ENCODE peak calls at places on chromosomes 4 and X, in six cellular contexts. One of them, this sample, is unnamed.

GRCh38 chr4:132383571-132384199 is 765.4 kb upstream of the PCDH10 start:
- DNase-seq in neural crest cell: no peak
- DNase-seq in stimulated activated CD4-positive, alpha-beta T cell treated with anti-CD3 and anti-CD28 coated beads, Interleukin-4, amount 100 ng/mL, for 4 hours: no peak
- DNase-seq in tibial nerve: no peak
- DNase-seq in AG09309: no peak
- DNase-seq in NCI-H1694 treated with DMSO at 0.1 percent for 48 hours: no peak
- DNase-seq in this sample: no peak

GRCh38 chrX:107712231-107713204 is 63.1 kb downstream of the TSC22D3 start:
- DNase-seq in NCI-H1694 treated with DMSO at 0.1 percent for 48 hours: no peak
- DNase-seq in stimulated activated CD4-positive, alpha-beta T cell treated with anti-CD3 and anti-CD28 coated beads, Interleukin-4, amount 100 ng/mL, for 4 hours: no peak
- DNase-seq in tibial nerve: peak
- DNase-seq in neural crest cell: no peak
- DNase-seq in AG09309: no peak
- DNase-seq in this sample: peak

GRCh38 chr4:151015458-151016344 is 617 bp upstream of the LRBA start:
- DNase-seq in stimulated activated CD4-positive, alpha-beta T cell treated with anti-CD3 and anti-CD28 coated beads, Interleukin-4, amount 100 ng/mL, for 4 hours: peak
- DNase-seq in AG09309: no peak
- DNase-seq in tibial nerve: peak
- DNase-seq in neural crest cell: peak
- DNase-seq in NCI-H1694 treated with DMSO at 0.1 percent for 48 hours: peak
- DNase-seq in this sample: peak

GRCh38 chr4:17544831-17545234 is 29.9 kb downstream of the CLRN2 start:
- DNase-seq in AG09309: no peak
- DNase-seq in NCI-H1694 treated with DMSO at 0.1 percent for 48 hours: no peak
- DNase-seq in tibial nerve: no peak
- DNase-seq in stimulated activated CD4-positive, alpha-beta T cell treated with anti-CD3 and anti-CD28 coated beads, Interleukin-4, amount 100 ng/mL, for 4 hours: no peak
- DNase-seq in neural crest cell: no peak
- DNase-seq in this sample: no peak

GRCh38 chrX:135520022-135520552 is 373 bp upstream of the INTS6L start:
- DNase-seq in AG09309: no peak
- DNase-seq in NCI-H1694 treated with DMSO at 0.1 percent for 48 hours: no peak
- DNase-seq in neural crest cell: no peak
- DNase-seq in stimulated activated CD4-positive, alpha-beta T cell treated with anti-CD3 and anti-CD28 coated beads, Interleukin-4, amount 100 ng/mL, for 4 hours: no peak
- DNase-seq in tibial nerve: no peak
- DNase-seq in this sample: peak

GRCh38 chrX:13685126-13685763 is 3.7 kb upstream of the RAB9A start:
- DNase-seq in tibial nerve: no peak
- DNase-seq in NCI-H1694 treated with DMSO at 0.1 percent for 48 hours: no peak
- DNase-seq in stimulated activated CD4-positive, alpha-beta T cell treated with anti-CD3 and anti-CD28 coated beads, Interleukin-4, amount 100 ng/mL, for 4 hours: no peak
- DNase-seq in neural crest cell: no peak
- DNase-seq in AG09309: no peak
- DNase-seq in this sample: peak

GRCh38 chr4:42562016-42562415 is 94.9 kb downstream of the ATP8A1 start:
- DNase-seq in stimulated activated CD4-positive, alpha-beta T cell treated with anti-CD3 and anti-CD28 coated beads, Interleukin-4, amount 100 ng/mL, for 4 hours: no peak
- DNase-seq in NCI-H1694 treated with DMSO at 0.1 percent for 48 hours: no peak
- DNase-seq in neural crest cell: no peak
- DNase-seq in tibial nerve: no peak
- DNase-seq in AG09309: no peak
- DNase-seq in this sample: no peak

GRCh38 chr4:138951764-138952163 is 63.8 kb upstream of the NOCT start:
- DNase-seq in AG09309: no peak
- DNase-seq in stimulated activated CD4-positive, alpha-beta T cell treated with anti-CD3 and anti-CD28 coated beads, Interleukin-4, amount 100 ng/mL, for 4 hours: no peak
- DNase-seq in NCI-H1694 treated with DMSO at 0.1 percent for 48 hours: no peak
- DNase-seq in neural crest cell: no peak
- DNase-seq in tibial nerve: no peak
- DNase-seq in this sample: peak

GRCh38 chrX:140713174-140713539 is 3.6 kb downstream of the LINC00632 start:
- DNase-seq in stimulated activated CD4-positive, alpha-beta T cell treated with anti-CD3 and anti-CD28 coated beads, Interleukin-4, amount 100 ng/mL, for 4 hours: no peak
- DNase-seq in neural crest cell: no peak
- DNase-seq in tibial nerve: no peak
- DNase-seq in NCI-H1694 treated with DMSO at 0.1 percent for 48 hours: no peak
- DNase-seq in AG09309: no peak
- DNase-seq in this sample: no peak

GRCh38 chr4:4640692-4641091 is 98.8 kb upstream of the STX18 start:
- DNase-seq in NCI-H1694 treated with DMSO at 0.1 percent for 48 hours: no peak
- DNase-seq in neural crest cell: peak
- DNase-seq in AG09309: no peak
- DNase-seq in tibial nerve: no peak
- DNase-seq in stimulated activated CD4-positive, alpha-beta T cell treated with anti-CD3 and anti-CD28 coated beads, Interleukin-4, amount 100 ng/mL, for 4 hours: no peak
- DNase-seq in this sample: no peak

GRCh38 chrX:153774576-153775292 is 6.1 kb upstream of the SRPK3 start:
- DNase-seq in neural crest cell: no peak
- DNase-seq in NCI-H1694 treated with DMSO at 0.1 percent for 48 hours: no peak
- DNase-seq in stimulated activated CD4-positive, alpha-beta T cell treated with anti-CD3 and anti-CD28 coated beads, Interleukin-4, amount 100 ng/mL, for 4 hours: no peak
- DNase-seq in tibial nerve: no peak
- DNase-seq in AG09309: no peak
- DNase-seq in this sample: no peak

GRCh38 chr4:155773196-155773800 is 14.5 kb downstream of the GUCY1B1 start:
- DNase-seq in stimulated activated CD4-positive, alpha-beta T cell treated with anti-CD3 and anti-CD28 coated beads, Interleukin-4, amount 100 ng/mL, for 4 hours: no peak
- DNase-seq in NCI-H1694 treated with DMSO at 0.1 percent for 48 hours: no peak
- DNase-seq in AG09309: no peak
- DNase-seq in tibial nerve: no peak
- DNase-seq in neural crest cell: no peak
- DNase-seq in this sample: no peak

GRCh38 chrX:103774070-103774642 is 2.5 kb upstream of the PLP1 start:
- DNase-seq in neural crest cell: no peak
- DNase-seq in NCI-H1694 treated with DMSO at 0.1 percent for 48 hours: peak
- DNase-seq in stimulated activated CD4-positive, alpha-beta T cell treated with anti-CD3 and anti-CD28 coated beads, Interleukin-4, amount 100 ng/mL, for 4 hours: no peak
- DNase-seq in tibial nerve: no peak
- DNase-seq in AG09309: peak
- DNase-seq in this sample: peak

GRCh38 chr4:7957113-7957656 is 17.5 kb upstream of the AFAP1 start:
- DNase-seq in tibial nerve: no peak
- DNase-seq in neural crest cell: no peak
- DNase-seq in stimulated activated CD4-positive, alpha-beta T cell treated with anti-CD3 and anti-CD28 coated beads, Interleukin-4, amount 100 ng/mL, for 4 hours: no peak
- DNase-seq in AG09309: no peak
- DNase-seq in NCI-H1694 treated with DMSO at 0.1 percent for 48 hours: no peak
- DNase-seq in this sample: no peak

GRCh38 chr4:22514001-22514400 is 1.9 kb downstream of the ADGRA3 start:
- DNase-seq in tibial nerve: no peak
- DNase-seq in neural crest cell: no peak
- DNase-seq in AG09309: no peak
- DNase-seq in stimulated activated CD4-positive, alpha-beta T cell treated with anti-CD3 and anti-CD28 coated beads, Interleukin-4, amount 100 ng/mL, for 4 hours: no peak
- DNase-seq in NCI-H1694 treated with DMSO at 0.1 percent for 48 hours: no peak
- DNase-seq in this sample: peak

GRCh38 chrX:83845397-83845796 is 15.5 kb upstream of the CYLC1 start:
- DNase-seq in AG09309: no peak
- DNase-seq in neural crest cell: no peak
- DNase-seq in NCI-H1694 treated with DMSO at 0.1 percent for 48 hours: peak
- DNase-seq in tibial nerve: no peak
- DNase-seq in stimulated activated CD4-positive, alpha-beta T cell treated with anti-CD3 and anti-CD28 coated beads, Interleukin-4, amount 100 ng/mL, for 4 hours: no peak
- DNase-seq in this sample: no peak

This sample was measured in Daoy.